ENCODE peak calls at places on chromosomes 11 and 22, in six cellular contexts. K, V, J, T, W and L are unnamed samples.
A peak's percentile ranks its signal among the peaks of the same experiment; 100 is the strongest.

GRCh38 chr11:85717360-85717927 is 31.4 kb upstream of the CCDC89 start:
- DNase-seq in T (no peak), J (no peak), W (no peak), V (no peak), K (no peak), L (no peak)

GRCh38 chr11:12469451-12469850 is 92.1 kb downstream of the PARVA start:
- DNase-seq in V (no peak), W (no peak), K (no peak), T (no peak), J (peak; percentile 78), L (no peak)

GRCh38 chr11:111494040-111494439 is 18.1 kb downstream of the BTG4 start:
- DNase-seq in W (no peak), K (no peak), J (no peak), V (no peak), T (no peak), L (no peak)

GRCh38 chr11:4464216-4465159 is 15.4 kb downstream of the OR52K2 start:
- DNase-seq in K (no peak), W (no peak), J (no peak), V (no peak), T (no peak), L (no peak)

GRCh38 chr11:58649623-58650022 is 27.2 kb downstream of the CNTF start:
- DNase-seq in V (no peak), W (no peak), K (no peak), J (no peak), T (no peak), L (no peak)

GRCh38 chr11:21554284-21554683 is 638.6 kb upstream of the ANO5 start:
- DNase-seq in J (no peak), K (no peak), T (no peak), W (no peak), V (no peak), L (no peak)

GRCh38 chr11:78438298-78438975 is 20.8 kb upstream of the GAB2 start:
- DNase-seq in W (peak; percentile 37), J (no peak), K (no peak), V (no peak), T (peak; percentile 47), L (no peak)

GRCh38 chr11:36577859-36578258 is 10.1 kb downstream of the RAG1 start:
- DNase-seq in K (no peak), J (peak; percentile 10), W (no peak), T (no peak), V (no peak), L (no peak)

GRCh38 chr11:69351460-69351859 is 57.5 kb downstream of the MYEOV start:
- DNase-seq in K (no peak), T (no peak), W (no peak), V (no peak), J (peak; percentile 70), L (no peak)

GRCh38 chr11:62857541-62857982 is 18.2 kb upstream of the WDR74 start:
- DNase-seq in W (no peak), V (no peak), K (no peak), T (no peak), J (no peak), L (no peak)

GRCh38 chr11:120432056-120433018 is 79.2 kb upstream of the GRIK4 start:
- DNase-seq in W (no peak), T (no peak), V (no peak), J (peak; percentile 97), K (no peak), L (no peak)

GRCh38 chr22:26646158-26646557 is 11.2 kb upstream of the MIAT start:
- DNase-seq in W (no peak), J (peak; percentile 23), T (no peak), K (no peak), V (no peak), L (no peak)

GRCh38 chr11:121446752-121447156 is 5.4 kb upstream of the SORL1 start:
- DNase-seq in V (no peak), K (no peak), W (no peak), J (no peak), T (peak; percentile 86), L (no peak)

GRCh38 chr22:26031641-26032040 is 137.6 kb upstream of the SEZ6L start:
- DNase-seq in T (no peak), V (no peak), K (no peak), J (no peak), W (no peak), L (no peak)

GRCh38 chr11:129239207-129239606 is 47.1 kb upstream of the ARHGAP32 start:
- DNase-seq in K (no peak), V (no peak), J (no peak), W (no peak), T (no peak), L (no peak)

GRCh38 chr11:70007796-70008195 is 70.3 kb upstream of the ANO1 start:
- DNase-seq in V (no peak), T (no peak), J (no peak), W (no peak), K (no peak), L (no peak)

GRCh38 chr11:131504199-131504949 is 134.0 kb downstream of the NTM start:
- DNase-seq in J (peak; percentile 23), T (peak; percentile 3), W (no peak), K (no peak), V (no peak), L (no peak)

DNA sequence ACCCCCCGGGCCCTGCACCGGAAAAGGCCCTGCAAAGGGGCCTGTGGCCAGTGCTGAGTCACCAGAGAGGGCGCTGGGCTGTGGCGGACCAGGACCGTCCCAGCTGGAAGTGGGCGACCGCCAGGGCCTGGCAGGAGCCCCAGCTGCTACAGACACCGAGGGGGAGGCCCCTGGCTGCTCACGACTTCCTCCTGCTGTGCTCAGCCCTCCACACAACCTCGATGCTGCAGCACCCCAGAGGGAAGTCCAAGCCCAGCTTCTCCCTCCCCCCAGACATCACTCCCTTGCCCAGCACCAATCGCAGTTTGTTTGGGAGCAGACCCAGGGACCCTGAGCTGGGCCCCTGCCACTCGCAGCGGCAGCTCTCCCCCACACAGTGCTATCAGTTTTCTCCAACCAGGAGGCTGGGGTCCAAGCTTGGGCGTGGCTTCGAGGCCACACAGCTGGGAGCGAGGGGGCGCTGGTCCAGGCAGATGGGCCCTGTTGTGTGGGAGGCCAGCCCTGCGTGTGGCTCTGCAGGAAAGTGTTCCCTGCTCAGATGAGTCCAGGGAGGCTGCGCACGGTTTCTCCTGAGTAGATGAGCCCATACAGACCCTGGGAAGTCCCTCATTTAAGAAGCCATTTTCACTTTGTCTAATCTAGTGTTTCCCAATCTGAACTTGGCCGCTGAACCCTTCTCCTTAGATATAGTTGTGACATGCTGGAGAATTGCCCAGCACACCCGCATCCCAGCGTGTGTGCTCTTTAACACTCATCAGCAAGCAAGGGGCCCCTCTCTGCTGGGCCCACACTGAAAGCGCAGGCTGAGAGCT is 5.6 kb upstream of the SH3BP1 start:
- DNase-seq in K (peak; percentile 91), J (peak; percentile 95), W (peak; percentile 90), T (peak; percentile 65), V (peak; percentile 96), L (peak; percentile 87)
- TF ChIP-seq CTCF in K (peak; percentile 22), J (peak; percentile 23), W (peak; percentile 44), T (peak; percentile 24), V (peak; percentile 9), L (peak; percentile 29)

DNA sequence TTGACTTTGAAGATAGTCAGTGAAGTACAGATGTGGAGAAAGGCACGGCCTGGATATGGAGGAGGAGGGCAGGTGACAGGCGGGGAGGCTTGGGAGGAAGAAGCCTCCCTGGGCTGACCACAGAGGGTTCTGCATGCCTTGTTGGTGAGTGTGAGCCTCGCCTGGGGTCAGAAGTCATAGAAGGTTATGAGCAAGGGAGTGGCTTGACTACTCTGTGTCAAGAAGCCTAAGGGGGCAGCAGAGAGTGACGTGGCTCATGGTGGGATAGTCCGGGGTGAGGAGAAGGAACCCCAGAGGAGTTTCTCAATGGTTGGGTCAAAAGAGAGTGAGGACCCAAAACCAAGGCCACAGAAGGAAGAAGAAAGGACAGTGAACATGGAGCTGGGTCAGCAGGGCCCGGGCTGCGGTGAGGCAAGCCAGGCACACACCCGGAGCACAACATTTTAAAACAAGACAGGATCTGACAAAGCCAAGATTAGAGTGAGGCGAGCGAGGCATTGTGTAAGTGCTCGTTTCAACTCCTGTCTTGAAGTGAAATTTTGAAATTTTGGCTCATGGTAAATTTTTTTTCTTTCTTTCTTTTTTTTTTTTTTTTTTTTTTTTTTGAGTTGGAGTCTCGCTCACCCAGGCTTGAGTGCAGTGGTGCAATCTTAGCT is 31.9 kb downstream of the PDGFB start:
- DNase-seq in V (peak; percentile 44), T (no peak), J (peak; percentile 84), W (peak; percentile 12), K (peak; percentile 43), L (no peak)
- TF ChIP-seq CTCF in V (no peak), T (peak; percentile 38), J (peak; percentile 18), W (no peak), K (no peak), L (no peak)

GRCh38 chr11:65083134-65083833 is 556 bp downstream of the CDCA5 start:
- DNase-seq in T (peak; percentile 43), W (no peak), J (no peak), K (no peak), V (no peak), L (no peak)

GRCh38 chr11:65072631-65072966 is 11.2 kb downstream of the CDCA5 start:
- DNase-seq in K (no peak), J (no peak), V (no peak), T (no peak), W (no peak), L (no peak)

GRCh38 chr11:65078786-65079342 is 5.0 kb downstream of the CDCA5 start:
- DNase-seq in W (no peak), J (no peak), V (no peak), T (no peak), K (no peak), L (no peak)

GRCh38 chr11:65077466-65077865 is 6.4 kb downstream of the CDCA5 start:
- DNase-seq in V (no peak), W (no peak), J (no peak), K (no peak), T (peak; percentile 34), L (no peak)

DNA sequence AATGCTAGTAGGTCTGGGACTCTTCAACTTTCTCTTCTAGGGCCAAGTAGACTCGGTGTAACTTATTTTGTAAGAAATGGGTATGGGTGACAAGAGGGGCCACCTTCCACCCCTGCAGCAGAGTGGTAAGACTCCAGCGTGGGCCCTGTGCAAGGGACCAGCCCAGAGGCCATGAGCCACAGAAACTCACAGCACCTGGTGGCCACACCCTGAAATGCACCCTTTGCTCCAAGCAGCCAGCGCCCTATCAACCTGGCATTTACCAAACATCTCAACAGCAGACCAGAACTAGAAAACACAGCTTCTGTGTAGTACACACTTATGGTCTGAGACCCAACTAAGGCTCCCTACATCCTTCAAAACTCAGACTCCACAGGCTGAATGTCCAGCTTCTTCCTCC is 5.7 kb downstream of the CDCA5 start:
- DNase-seq in J (peak; percentile 35), V (peak; percentile 82), K (no peak), T (peak; percentile 71), W (peak; percentile 68), L (no peak)
- TF ChIP-seq CTCF in J (peak; percentile 66), V (peak; percentile 52), K (peak; percentile 72), T (peak; percentile 81), W (peak; percentile 84), L (peak; percentile 45)

DNA sequence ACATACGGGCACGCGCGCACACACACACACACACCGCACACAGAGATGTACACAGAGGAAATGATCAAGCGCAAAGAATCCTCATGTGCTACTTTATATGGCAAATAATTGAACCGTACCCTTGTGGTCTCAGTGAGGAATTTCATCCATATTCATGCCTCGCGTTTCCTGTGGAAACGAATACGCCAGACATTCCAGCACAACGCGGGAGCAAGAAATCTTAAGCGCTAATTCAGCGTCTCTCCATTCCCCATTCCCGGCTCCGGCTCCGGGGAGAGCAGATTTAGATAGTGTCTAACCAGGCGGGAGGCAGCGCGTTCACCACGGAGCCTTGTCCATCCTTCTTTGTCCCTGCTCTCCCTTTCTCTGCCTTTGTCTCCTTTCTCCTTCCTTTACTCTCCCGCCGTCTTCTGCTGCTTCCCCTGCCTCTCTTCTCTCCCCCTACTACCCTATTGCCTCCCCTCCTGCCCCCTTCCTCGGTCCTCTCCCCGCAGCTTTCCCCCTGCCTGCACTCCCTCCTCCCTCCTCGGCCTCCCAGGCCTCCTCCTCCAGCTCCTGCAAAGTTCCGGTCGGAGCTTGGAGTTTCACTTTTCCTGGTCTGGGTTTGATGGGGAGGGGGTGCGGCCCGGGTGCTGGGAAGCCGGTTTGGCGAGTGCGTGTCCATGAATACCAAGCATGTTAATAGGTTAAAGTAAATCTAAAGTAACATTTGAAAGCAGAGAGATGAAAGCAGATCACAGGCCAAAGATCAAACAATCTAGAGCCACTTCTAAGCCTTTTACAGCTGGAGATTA is 579.3 kb downstream of the BUD13 start:
- DNase-seq in J (peak; percentile 59), T (no peak), K (no peak), V (no peak), W (no peak), L (no peak)
- TF ChIP-seq CTCF in J (peak; percentile 13), T (no peak), K (peak; percentile 7), V (no peak), W (no peak), L (peak; percentile 48)